ENCODE peak calls at places on chromosomes 7 and 10, in seven cellular contexts. One of them, this sample, is unnamed.

GRCh38 chr10:34626158-34626557 is 188.9 kb downstream of the PARD3 start:
- DNase-seq in AG04450: no peak
- DNase-seq in tibial artery: no peak
- DNase-seq in Calu3: no peak
- DNase-seq in fibroblast of the aortic adventitia: peak; percentile 47
- DNase-seq in BJ: no peak
- DNase-seq in fibroblast of mammary gland: no peak
- DNase-seq in this sample: no peak

GRCh38 chr10:130045801-130046321 is 64.8 kb downstream of the C10orf143 start:
- DNase-seq in AG04450: no peak
- DNase-seq in tibial artery: peak; percentile 58
- DNase-seq in Calu3: no peak
- DNase-seq in fibroblast of the aortic adventitia: no peak
- DNase-seq in BJ: no peak
- DNase-seq in fibroblast of mammary gland: no peak
- DNase-seq in this sample: no peak

GRCh38 chr7:116632349-116632748 is 39.6 kb upstream of the MET start:
- DNase-seq in AG04450: no peak
- DNase-seq in tibial artery: no peak
- DNase-seq in Calu3: no peak
- DNase-seq in fibroblast of the aortic adventitia: no peak
- DNase-seq in BJ: no peak
- DNase-seq in fibroblast of mammary gland: peak; percentile 18
- DNase-seq in this sample: no peak

GRCh38 chr10:133457100-133457841 is 3.5 kb downstream of the SCART1 start:
- DNase-seq in AG04450: no peak
- DNase-seq in tibial artery: peak; percentile 46
- DNase-seq in Calu3: no peak
- DNase-seq in fibroblast of the aortic adventitia: no peak
- DNase-seq in BJ: no peak
- DNase-seq in fibroblast of mammary gland: no peak
- DNase-seq in this sample: no peak

GRCh38 chr10:5975641-5976473 is 1.5 kb downstream of the IL15RA start:
- DNase-seq in AG04450: no peak
- DNase-seq in tibial artery: peak; percentile 83
- DNase-seq in Calu3: no peak
- DNase-seq in fibroblast of the aortic adventitia: peak; percentile 45
- DNase-seq in BJ: no peak
- DNase-seq in fibroblast of mammary gland: peak; percentile 51
- DNase-seq in this sample: no peak

GRCh38 chr7:155589001-155589980 is 42.9 kb upstream of the CNPY1 start:
- DNase-seq in AG04450: no peak
- DNase-seq in tibial artery: peak; percentile 47
- DNase-seq in Calu3: no peak
- DNase-seq in fibroblast of the aortic adventitia: no peak
- DNase-seq in BJ: no peak
- DNase-seq in fibroblast of mammary gland: no peak
- DNase-seq in this sample: no peak

GRCh38 chr7:23443974-23444373 is 26.3 kb downstream of the IGF2BP3 start:
- DNase-seq in AG04450: no peak
- DNase-seq in tibial artery: no peak
- DNase-seq in Calu3: no peak
- DNase-seq in fibroblast of the aortic adventitia: no peak
- DNase-seq in BJ: no peak
- DNase-seq in fibroblast of mammary gland: no peak
- DNase-seq in this sample: no peak

GRCh38 chr10:114547056-114547455 is 111.0 kb downstream of the ABLIM1 start:
- DNase-seq in AG04450: no peak
- DNase-seq in tibial artery: no peak
- DNase-seq in Calu3: no peak
- DNase-seq in fibroblast of the aortic adventitia: no peak
- DNase-seq in BJ: no peak
- DNase-seq in fibroblast of mammary gland: no peak
- DNase-seq in this sample: no peak

GRCh38 chr10:11148638-11149037 is 131.0 kb downstream of the CELF2 start:
- DNase-seq in AG04450: no peak
- DNase-seq in tibial artery: no peak
- DNase-seq in Calu3: no peak
- DNase-seq in fibroblast of the aortic adventitia: no peak
- DNase-seq in BJ: no peak
- DNase-seq in fibroblast of mammary gland: no peak
- DNase-seq in this sample: no peak

GRCh38 chr10:76282122-76283030 is 851.0 kb downstream of the LRMDA start:
- DNase-seq in AG04450: peak; percentile 65
- DNase-seq in tibial artery: no peak
- DNase-seq in Calu3: no peak
- DNase-seq in fibroblast of the aortic adventitia: peak; percentile 55
- DNase-seq in BJ: no peak
- DNase-seq in fibroblast of mammary gland: no peak
- DNase-seq in this sample: no peak

GRCh38 chr7:2028733-2029132 is 204.0 kb downstream of the MAD1L1 start:
- DNase-seq in AG04450: no peak
- DNase-seq in tibial artery: peak; percentile 4
- DNase-seq in Calu3: no peak
- DNase-seq in fibroblast of the aortic adventitia: no peak
- DNase-seq in BJ: no peak
- DNase-seq in fibroblast of mammary gland: no peak
- DNase-seq in this sample: no peak

GRCh38 chr10:116101616-116102015 is 171.4 kb downstream of the GFRA1 start:
- DNase-seq in AG04450: no peak
- DNase-seq in tibial artery: no peak
- DNase-seq in Calu3: no peak
- DNase-seq in fibroblast of the aortic adventitia: no peak
- DNase-seq in BJ: no peak
- DNase-seq in fibroblast of mammary gland: peak; percentile 30
- DNase-seq in this sample: no peak

GRCh38 chr7:137879357-137880158 is 32.8 kb upstream of the DGKI start:
- DNase-seq in AG04450: no peak
- DNase-seq in tibial artery: no peak
- DNase-seq in Calu3: no peak
- DNase-seq in fibroblast of the aortic adventitia: peak; percentile 27
- DNase-seq in BJ: no peak
- DNase-seq in fibroblast of mammary gland: peak; percentile 74
- DNase-seq in this sample: no peak

GRCh38 chr7:137715101-137715500 is 131.7 kb downstream of the DGKI start:
- DNase-seq in AG04450: no peak
- DNase-seq in tibial artery: no peak
- DNase-seq in Calu3: no peak
- DNase-seq in fibroblast of the aortic adventitia: peak; percentile 40
- DNase-seq in BJ: no peak
- DNase-seq in fibroblast of mammary gland: peak; percentile 75
- DNase-seq in this sample: no peak

GRCh38 chr7:90626011-90626410 is 29.9 kb downstream of the CDK14 start:
- DNase-seq in AG04450: peak; percentile 21
- DNase-seq in tibial artery: no peak
- DNase-seq in Calu3: no peak
- DNase-seq in fibroblast of the aortic adventitia: peak; percentile 67
- DNase-seq in BJ: peak; percentile 14
- DNase-seq in fibroblast of mammary gland: peak; percentile 51
- DNase-seq in this sample: no peak

GRCh38 chr7:19144661-19145428 is at the start of gene FERD3L:
- DNase-seq in AG04450: no peak
- DNase-seq in tibial artery: no peak
- DNase-seq in Calu3: no peak
- DNase-seq in fibroblast of the aortic adventitia: no peak
- DNase-seq in BJ: no peak
- DNase-seq in fibroblast of mammary gland: no peak
- DNase-seq in this sample: no peak

GRCh38 chr10:3525832-3526449 is 259.1 kb downstream of the KLF6 start:
- DNase-seq in AG04450: peak; percentile 91
- DNase-seq in tibial artery: peak; percentile 78
- DNase-seq in Calu3: peak; percentile 54
- DNase-seq in fibroblast of the aortic adventitia: peak; percentile 97
- DNase-seq in BJ: peak; percentile 79
- DNase-seq in fibroblast of mammary gland: peak; percentile 100
- DNase-seq in this sample: peak; percentile 98

GRCh38 chr10:102582181-102582580 is 62.1 kb upstream of the TRIM8 start:
- DNase-seq in AG04450: no peak
- DNase-seq in tibial artery: no peak
- DNase-seq in Calu3: no peak
- DNase-seq in fibroblast of the aortic adventitia: no peak
- DNase-seq in BJ: no peak
- DNase-seq in fibroblast of mammary gland: no peak
- DNase-seq in this sample: no peak

GRCh38 chr7:151880688-151881087 is 3.8 kb upstream of the PRKAG2 start:
- DNase-seq in AG04450: no peak
- DNase-seq in tibial artery: no peak
- DNase-seq in Calu3: no peak
- DNase-seq in fibroblast of the aortic adventitia: no peak
- DNase-seq in BJ: no peak
- DNase-seq in fibroblast of mammary gland: no peak
- DNase-seq in this sample: no peak

GRCh38 chr7:158166386-158167340 is 421.0 kb downstream of the PTPRN2 start:
- DNase-seq in AG04450: no peak
- DNase-seq in tibial artery: no peak
- DNase-seq in Calu3: no peak
- DNase-seq in fibroblast of the aortic adventitia: no peak
- DNase-seq in BJ: no peak
- DNase-seq in fibroblast of mammary gland: no peak
- DNase-seq in this sample: no peak

GRCh38 chr7:36752026-36752735 is 27.9 kb upstream of the AOAH start:
- DNase-seq in AG04450: no peak
- DNase-seq in tibial artery: no peak
- DNase-seq in Calu3: no peak
- DNase-seq in fibroblast of the aortic adventitia: no peak
- DNase-seq in BJ: no peak
- DNase-seq in fibroblast of mammary gland: no peak
- DNase-seq in this sample: no peak

GRCh38 chr7:145644426-145645154 is 472.0 kb upstream of the CNTNAP2 start:
- DNase-seq in AG04450: no peak
- DNase-seq in tibial artery: no peak
- DNase-seq in Calu3: no peak
- DNase-seq in fibroblast of the aortic adventitia: peak; percentile 12
- DNase-seq in BJ: no peak
- DNase-seq in fibroblast of mammary gland: peak; percentile 62
- DNase-seq in this sample: no peak

GRCh38 chr10:131846224-131847101 is 54.3 kb upstream of the PPP2R2D start:
- DNase-seq in AG04450: no peak
- DNase-seq in tibial artery: peak; percentile 48
- DNase-seq in Calu3: no peak
- DNase-seq in fibroblast of the aortic adventitia: no peak
- DNase-seq in BJ: no peak
- DNase-seq in fibroblast of mammary gland: no peak
- DNase-seq in this sample: no peak

GRCh38 chr10:72186213-72186612 is 29.6 kb upstream of the ANAPC16 start:
- DNase-seq in AG04450: no peak
- DNase-seq in tibial artery: no peak
- DNase-seq in Calu3: no peak
- DNase-seq in fibroblast of the aortic adventitia: peak; percentile 65
- DNase-seq in BJ: no peak
- DNase-seq in fibroblast of mammary gland: peak; percentile 57
- DNase-seq in this sample: no peak

GRCh38 chr7:109950256-109950655 is 1140.7 kb upstream of the LRRN3 start:
- DNase-seq in AG04450: no peak
- DNase-seq in tibial artery: no peak
- DNase-seq in Calu3: no peak
- DNase-seq in fibroblast of the aortic adventitia: no peak
- DNase-seq in BJ: no peak
- DNase-seq in fibroblast of mammary gland: no peak
- DNase-seq in this sample: peak; percentile 5

GRCh38 chr7:13991791-13992620 is 2.5 kb upstream of the ETV1 start:
- DNase-seq in AG04450: no peak
- DNase-seq in tibial artery: no peak
- DNase-seq in Calu3: no peak
- DNase-seq in fibroblast of the aortic adventitia: peak; percentile 26
- DNase-seq in BJ: no peak
- DNase-seq in fibroblast of mammary gland: no peak
- DNase-seq in this sample: no peak

GRCh38 chr10:86535057-86535882 is 13.7 kb upstream of the WAPL start:
- DNase-seq in AG04450: no peak
- DNase-seq in tibial artery: peak; percentile 87
- DNase-seq in Calu3: peak; percentile 68
- DNase-seq in fibroblast of the aortic adventitia: no peak
- DNase-seq in BJ: no peak
- DNase-seq in fibroblast of mammary gland: peak; percentile 42
- DNase-seq in this sample: no peak

GRCh38 chr7:124881981-124882380 is 47.6 kb downstream of the POT1 start:
- DNase-seq in AG04450: no peak
- DNase-seq in tibial artery: no peak
- DNase-seq in Calu3: no peak
- DNase-seq in fibroblast of the aortic adventitia: no peak
- DNase-seq in BJ: no peak
- DNase-seq in fibroblast of mammary gland: no peak
- DNase-seq in this sample: no peak

DNA sequence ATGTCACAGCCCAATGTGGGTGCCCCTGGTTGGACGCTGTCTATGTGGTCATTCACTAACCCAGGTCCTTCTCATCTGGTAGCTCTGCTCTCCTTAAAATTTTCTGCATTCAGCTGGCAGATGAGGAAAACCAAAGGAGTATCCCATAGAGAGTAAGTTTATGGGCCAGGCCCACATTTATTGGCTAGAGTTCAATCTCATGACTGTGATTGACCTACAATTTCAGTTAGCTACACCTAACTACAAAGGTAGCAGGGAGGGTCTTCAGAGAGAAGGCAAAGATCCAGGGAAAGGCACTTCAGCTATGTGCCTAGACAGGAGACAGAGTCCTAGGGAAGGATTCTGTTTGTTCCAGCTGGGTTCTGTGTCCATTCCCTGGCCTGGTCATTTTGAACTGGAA is 23.7 kb upstream of the PPIF start:
- DNase-seq in AG04450: no peak
- DNase-seq in tibial artery: no peak
- DNase-seq in Calu3: no peak
- DNase-seq in fibroblast of the aortic adventitia: no peak
- DNase-seq in BJ: no peak
- DNase-seq in fibroblast of mammary gland: no peak
- DNase-seq in this sample: no peak
- TF ChIP-seq CTCF in AG04450: no peak
- TF ChIP-seq CTCF in tibial artery: no peak
- TF ChIP-seq CTCF in Calu3: no peak
- TF ChIP-seq CTCF in fibroblast of the aortic adventitia: no peak
- TF ChIP-seq CTCF in BJ: no peak
- TF ChIP-seq CTCF in fibroblast of mammary gland: no peak
- TF ChIP-seq CTCF in this sample: no peak

GRCh38 chr10:42755028-42755451 is 27.6 kb upstream of the BMS1 start:
- DNase-seq in AG04450: no peak
- DNase-seq in tibial artery: no peak
- DNase-seq in Calu3: peak; percentile 42
- DNase-seq in fibroblast of the aortic adventitia: no peak
- DNase-seq in BJ: no peak
- DNase-seq in fibroblast of mammary gland: no peak
- DNase-seq in this sample: no peak
- TF ChIP-seq CTCF in AG04450: no peak
- TF ChIP-seq CTCF in tibial artery: no peak
- TF ChIP-seq CTCF in Calu3: no peak
- TF ChIP-seq CTCF in fibroblast of the aortic adventitia: no peak
- TF ChIP-seq CTCF in BJ: peak; percentile 13
- TF ChIP-seq CTCF in fibroblast of mammary gland: no peak
- TF ChIP-seq CTCF in this sample: no peak

GRCh38 chr10:306654-307185 is 171.5 kb downstream of the ZMYND11 start:
- DNase-seq in AG04450: no peak
- DNase-seq in tibial artery: no peak
- DNase-seq in Calu3: no peak
- DNase-seq in fibroblast of the aortic adventitia: no peak
- DNase-seq in BJ: no peak
- DNase-seq in fibroblast of mammary gland: no peak
- DNase-seq in this sample: no peak
- TF ChIP-seq CTCF in AG04450: no peak
- TF ChIP-seq CTCF in tibial artery: no peak
- TF ChIP-seq CTCF in Calu3: no peak
- TF ChIP-seq CTCF in fibroblast of the aortic adventitia: no peak
- TF ChIP-seq CTCF in BJ: no peak
- TF ChIP-seq CTCF in fibroblast of mammary gland: no peak
- TF ChIP-seq CTCF in this sample: no peak

GRCh38 chr10:103711351-103711994 is 143.9 kb downstream of the SH3PXD2A start:
- DNase-seq in AG04450: no peak
- DNase-seq in tibial artery: no peak
- DNase-seq in Calu3: no peak
- DNase-seq in fibroblast of the aortic adventitia: no peak
- DNase-seq in BJ: no peak
- DNase-seq in fibroblast of mammary gland: no peak
- DNase-seq in this sample: no peak
- TF ChIP-seq CTCF in AG04450: peak; percentile 18
- TF ChIP-seq CTCF in tibial artery: no peak
- TF ChIP-seq CTCF in Calu3: peak; percentile 17
- TF ChIP-seq CTCF in fibroblast of the aortic adventitia: peak; percentile 27
- TF ChIP-seq CTCF in BJ: peak; percentile 19
- TF ChIP-seq CTCF in fibroblast of mammary gland: peak; percentile 6
- TF ChIP-seq CTCF in this sample: peak; percentile 24